ENCODE peak calls at places on chromosome 10, in four cellular contexts. P is HepG2, B is K562, M is GM12878. R is an unnamed sample.

GRCh38 chr10:85666106-85666505 is 700.5 kb downstream of the GRID1 start:
- DNase-seq in M (no peak), P (no peak), B (no peak), R (no peak)

GRCh38 chr10:33155720-33156638 is 178.5 kb downstream of the NRP1 start:
- DNase-seq in P (peak), M (no peak), B (peak), R (peak)

GRCh38 chr10:69407621-69408301 is 9.0 kb downstream of the TACR2 start:
- DNase-seq in M (no peak), P (no peak), B (no peak), R (peak)

GRCh38 chr10:6924166-6924565 is 344.1 kb upstream of the PRKCQ start:
- DNase-seq in B (no peak), M (no peak), P (no peak), R (no peak)

GRCh38 chr10:60828489-60828852 is 50.2 kb downstream of the CDK1 start:
- DNase-seq in M (no peak), P (no peak), B (no peak), R (no peak)

GRCh38 chr10:1411956-1412355 is 325.4 kb downstream of the ADARB2 start:
- DNase-seq in B (no peak), P (no peak), M (no peak), R (no peak)

GRCh38 chr10:83274088-83274487 is 865.2 kb upstream of the GHITM start:
- DNase-seq in P (no peak), B (no peak), M (no peak), R (peak)

GRCh38 chr10:104406715-104407517 is 53.3 kb downstream of the CFAP58 start:
- DNase-seq in P (peak), M (no peak), B (no peak), R (peak)

GRCh38 chr10:89274928-89275327 is 23.4 kb upstream of the LIPA start:
- DNase-seq in M (no peak), B (no peak), P (no peak), R (no peak)

GRCh38 chr10:31594331-31594880 is 275.4 kb downstream of the ZEB1 start:
- DNase-seq in M (no peak), P (no peak), B (no peak), R (peak)

GRCh38 chr10:3128379-3129130 is 44.0 kb downstream of the PITRM1 start:
- DNase-seq in P (no peak), M (no peak), B (no peak), R (no peak)

GRCh38 chr10:60575105-60575504 is 185.4 kb upstream of the ANK3 start:
- DNase-seq in M (no peak), B (no peak), P (no peak), R (no peak)

GRCh38 chr10:22712959-22713852 is 1.2 kb downstream of the PIP4K2A start:
- DNase-seq in B (peak), P (peak), M (no peak), R (peak)

GRCh38 chr10:33026422-33026821 is 68.4 kb upstream of the ITGB1 start:
- DNase-seq in P (no peak), B (no peak), M (no peak), R (no peak)

GRCh38 chr10:61639952-61640351 is 22.8 kb upstream of the CABCOCO1 start:
- DNase-seq in P (no peak), M (no peak), B (no peak), R (no peak)

GRCh38 chr10:119235381-119235780 is 28.0 kb downstream of the GRK5 start:
- DNase-seq in M (no peak), P (no peak), B (no peak), R (no peak)

GRCh38 chr10:78556-78955 is 29.5 kb upstream of the TUBB8 start:
- DNase-seq in P (no peak), M (no peak), B (no peak), R (no peak)

GRCh38 chr10:53702489-53702888 is 929.9 kb upstream of the MBL2 start:
- DNase-seq in B (no peak), P (no peak), M (no peak), R (no peak)

GRCh38 chr10:120606051-120606764 is 149.2 kb downstream of the PLPP4 start:
- DNase-seq in M (peak), B (no peak), P (no peak), R (no peak)

GRCh38 chr10:98030991-98031431 is 590 bp upstream of the CRTAC1 start:
- DNase-seq in M (no peak), B (no peak), P (no peak), R (peak)

GRCh38 chr10:34281661-34282060 is 533.4 kb downstream of the PARD3 start:
- DNase-seq in P (no peak), M (no peak), B (no peak), R (no peak)

GRCh38 chr10:14782691-14783363 is 8.1 kb upstream of the FAM107B start:
- DNase-seq in B (no peak), P (peak), M (no peak), R (no peak)

GRCh38 chr10:79060641-79061255 is 8.0 kb upstream of the ZMIZ1 start:
- DNase-seq in B (no peak), P (no peak), M (no peak), R (no peak)

GRCh38 chr10:6875229-6875544 is 295.1 kb upstream of the PRKCQ start:
- DNase-seq in M (no peak), P (no peak), B (no peak), R (no peak)

DNA sequence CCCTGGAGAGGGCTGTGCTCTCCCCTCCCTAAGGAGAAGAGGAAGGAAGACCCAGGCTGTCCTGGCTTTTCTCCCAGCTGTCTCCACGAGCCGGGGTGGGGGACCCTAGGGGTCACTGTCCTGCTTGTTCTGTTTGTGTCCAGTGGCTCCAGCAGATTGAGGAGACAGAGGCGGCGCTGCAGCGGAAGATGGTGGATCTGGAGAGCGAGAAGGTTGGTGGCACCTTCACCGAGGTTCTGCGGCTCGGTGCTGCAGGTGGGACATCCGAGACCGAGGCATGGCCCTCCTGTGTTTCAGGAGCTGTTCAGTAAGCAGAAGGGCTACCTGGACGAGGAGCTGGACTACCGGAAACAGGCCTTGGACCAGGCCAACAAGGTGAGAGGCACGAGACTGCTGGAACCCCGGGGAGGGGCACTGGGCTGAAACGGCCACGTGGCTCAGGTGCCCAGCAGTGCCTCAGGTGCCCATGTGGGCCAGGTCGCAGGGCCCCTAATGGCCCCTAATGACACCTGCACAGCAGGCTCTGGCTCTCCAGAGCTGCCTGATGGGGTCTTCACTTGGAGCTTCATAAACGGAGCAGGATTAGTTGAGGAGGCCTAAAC is 33.0 kb upstream of the DPYSL4 start:
- DNase-seq in P (no peak), B (no peak), M (no peak), R (no peak)
- TF ChIP-seq TAF1 in P (no peak), B (no peak), M (no peak), R (no peak)

DNA sequence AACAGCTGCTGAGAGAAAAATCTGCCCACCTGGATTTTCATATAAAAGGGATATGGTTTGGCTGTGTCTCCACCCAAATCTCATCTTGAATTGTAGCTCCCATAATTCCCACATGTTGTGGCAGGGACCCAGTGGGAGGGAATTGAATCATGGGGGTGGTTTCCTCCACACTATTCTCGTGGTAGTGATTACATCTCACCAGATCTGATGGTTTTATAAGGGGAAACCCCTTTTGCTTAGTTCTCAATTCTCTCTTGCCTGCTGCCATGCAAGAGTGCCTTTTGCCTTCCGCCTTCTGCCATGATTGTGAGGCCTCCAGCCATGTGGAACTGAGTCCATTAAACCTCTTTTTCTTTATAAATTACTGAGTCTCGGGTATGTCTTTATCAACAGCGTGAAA is 20.8 kb upstream of the MKI67 start:
- DNase-seq in B (no peak), P (no peak), M (peak), R (no peak)
- TF ChIP-seq JUND in B (no peak), P (no peak), M (no peak), R (no peak)

DNA sequence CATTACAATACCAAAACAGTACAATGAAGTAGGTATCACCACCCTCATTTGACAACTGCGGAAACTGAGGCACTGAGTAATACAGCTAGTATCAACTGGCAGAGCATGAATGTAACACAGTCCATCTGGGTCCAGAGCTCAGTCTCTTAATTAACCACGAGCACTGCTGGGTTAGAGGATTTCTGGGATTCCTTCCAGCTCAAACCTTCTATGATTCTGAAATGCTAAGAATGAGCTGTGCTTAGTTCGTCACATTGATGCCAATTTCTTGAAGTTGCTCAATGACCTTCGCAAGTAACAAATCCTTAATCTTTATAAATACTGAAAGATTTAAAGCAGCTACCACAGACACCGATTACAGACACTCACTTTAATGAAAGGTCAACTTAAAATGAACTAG is 62.5 kb downstream of the SGMS1 start:
- DNase-seq in M (no peak), P (no peak), B (no peak), R (no peak)
- TF ChIP-seq SMC3 in M (no peak), P (no peak), B (no peak), R (no peak)

GRCh38 chr10:125983161-125983560 is 86.8 kb downstream of the FANK1 start:
- DNase-seq in P (no peak), B (no peak), M (no peak), R (no peak)
- TF ChIP-seq TAF1 in P (no peak), B (no peak), M (no peak), R (no peak)

GRCh38 chr10:44051584-44052385 is 333.1 kb downstream of the CXCL12 start:
- DNase-seq in P (peak), B (no peak), M (no peak), R (no peak)
- TF ChIP-seq JUND in P (no peak), B (no peak), M (no peak), R (peak)

GRCh38 chr10:132458071-132458594 is 61.1 kb downstream of the PWWP2B start:
- DNase-seq in B (no peak), M (no peak), P (no peak), R (no peak)
- TF ChIP-seq SMC3 in B (no peak), M (no peak), P (no peak), R (no peak)

GRCh38 chr10:80460399-80461207 is 6.5 kb downstream of the TSPAN14 start:
- DNase-seq in M (no peak), B (no peak), P (peak), R (no peak)

GRCh38 chr10:80458638-80459037 is 4.5 kb downstream of the TSPAN14 start:
- DNase-seq in M (no peak), P (no peak), B (no peak), R (peak)

GRCh38 chr10:80457554-80458262 is 3.6 kb downstream of the TSPAN14 start:
- DNase-seq in P (peak), M (no peak), B (no peak), R (no peak)

GRCh38 chr10:80458263-80458625 is 4.1 kb downstream of the TSPAN14 start:
- DNase-seq in B (no peak), M (no peak), P (no peak), R (no peak)

GRCh38 chr10:80459047-80459865 is 5.1 kb downstream of the TSPAN14 start:
- DNase-seq in P (no peak), B (peak), M (peak), R (peak)
- TF ChIP-seq TAF1 in P (no peak), B (peak), M (no peak), R (no peak)

DNA sequence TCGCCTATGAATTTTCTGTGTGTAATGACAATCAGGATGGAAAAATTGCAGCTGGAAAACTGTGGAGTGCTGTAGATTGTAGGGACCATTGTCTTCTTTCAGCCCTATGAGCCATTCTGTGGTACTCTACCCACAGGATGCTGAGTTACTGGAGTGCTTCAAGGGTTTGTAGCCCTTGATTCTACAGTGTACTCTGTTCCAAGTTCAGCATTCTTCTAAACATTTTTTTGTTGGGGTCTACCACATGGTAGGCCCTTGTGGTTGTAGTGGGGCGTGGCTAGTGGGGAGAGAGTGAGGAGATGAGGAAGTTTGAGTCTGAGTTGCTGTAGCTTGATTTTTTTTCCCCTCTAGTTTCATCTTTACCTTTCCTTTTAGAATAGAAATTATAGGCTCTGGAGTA is 33.5 kb downstream of the REEP3 start:
- DNase-seq in M (peak), B (no peak), P (no peak), R (no peak)
- TF ChIP-seq JUND in M (no peak), B (no peak), P (no peak), R (no peak)

DNA sequence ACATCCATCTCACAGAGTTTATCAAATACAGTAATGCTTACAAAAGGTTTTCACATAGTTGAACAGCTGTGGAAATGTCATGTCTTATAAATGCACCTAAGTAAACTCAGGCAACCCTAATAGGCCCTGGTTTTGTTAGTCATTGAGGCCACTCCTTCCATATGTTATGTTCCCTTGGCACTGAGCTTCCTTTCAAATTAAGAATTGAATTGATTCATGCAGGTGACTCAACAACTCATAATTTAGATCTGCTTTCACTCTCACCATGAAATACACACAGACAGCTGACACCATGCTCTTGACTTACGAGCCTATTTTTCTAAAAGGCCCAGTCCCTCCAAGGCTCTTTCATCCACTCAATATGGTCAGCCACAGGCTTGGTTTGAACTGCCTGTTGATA is 476.9 kb downstream of the KCNMA1 start:
- DNase-seq in P (no peak), M (no peak), B (no peak), R (no peak)
- TF ChIP-seq SMC3 in P (no peak), M (no peak), B (no peak), R (no peak)